ENCODE peak calls at places on chromosomes 13 and 19, in eight cellular contexts. U is astrocyte of the cerebellum; V is Kasumi-1; D is ELF-1; N is NCI-H1105; S is activated CD8-positive, alpha-beta memory T cell treated with anti-CD3 and anti-CD28 coated beads for 1 hour; E is CD4-positive, alpha-beta T cell; L is T-cell. M is an unnamed sample.

GRCh38 chr19:50384685-50385535 is 763 bp downstream of the POLD1 start:
- DNase-seq in N (no peak), S (no peak), E (no peak), L (no peak), D (peak; percentile 27), V (peak; percentile 29), U (no peak), M (no peak)

GRCh38 chr13:43021926-43022670 is 1.3 kb upstream of the DNAJC15 start:
- DNase-seq in E (no peak), L (no peak), V (no peak), U (no peak), N (no peak), D (peak; percentile 34), S (no peak), M (no peak)

GRCh38 chr13:83378901-83379300 is 503.4 kb downstream of the SLITRK1 start:
- DNase-seq in D (no peak), N (no peak), U (no peak), L (no peak), S (no peak), V (no peak), E (no peak), M (no peak)

GRCh38 chr13:23384111-23384510 is 49.4 kb downstream of the SACS start:
- DNase-seq in U (no peak), L (no peak), E (no peak), D (no peak), S (no peak), V (no peak), N (no peak), M (no peak)

GRCh38 chr19:3055741-3056453 is 6.4 kb downstream of the TLE5 start:
- DNase-seq in S (no peak), V (no peak), D (peak; percentile 70), L (no peak), N (peak; percentile 96), U (no peak), E (no peak), M (no peak)

GRCh38 chr13:30832377-30832776 is 73.7 kb upstream of the MEDAG start:
- DNase-seq in S (no peak), L (no peak), U (no peak), D (no peak), N (no peak), E (no peak), V (no peak), M (no peak)

GRCh38 chr13:37429976-37430375 is 168.6 kb downstream of the POSTN start:
- DNase-seq in U (peak; percentile 18), D (no peak), N (no peak), L (no peak), S (no peak), E (no peak), V (no peak), M (no peak)

GRCh38 chr19:40326201-40326600 is 22.0 kb downstream of the C19orf47 start:
- DNase-seq in N (no peak), E (no peak), U (no peak), D (no peak), L (no peak), V (no peak), S (no peak), M (no peak)

GRCh38 chr13:23472189-23472588 is 38.7 kb upstream of the SACS start:
- DNase-seq in U (no peak), V (no peak), S (no peak), L (no peak), E (no peak), N (no peak), D (no peak), M (no peak)

GRCh38 chr13:111282425-111282824 is 38.0 kb upstream of the TEX29 start:
- DNase-seq in E (no peak), U (no peak), N (peak; percentile 88), V (no peak), L (no peak), S (no peak), D (no peak), M (no peak)

GRCh38 chr19:19661675-19662251 is 1.7 kb downstream of the ATP13A1 start:
- DNase-seq in E (peak; percentile 14), D (peak; percentile 32), L (no peak), V (peak; percentile 69), U (no peak), S (no peak), N (no peak), M (peak; percentile 24)

GRCh38 chr13:97225533-97225932 is 3.4 kb downstream of the MBNL2 start:
- DNase-seq in V (no peak), S (no peak), E (no peak), N (no peak), U (no peak), D (peak; percentile 39), L (no peak), M (no peak)

GRCh38 chr19:44729516-44730033 is 18.9 kb upstream of the BCL3 start:
- DNase-seq in E (no peak), D (no peak), S (no peak), N (no peak), U (no peak), V (no peak), L (no peak), M (no peak)

M was measured in amygdala.